ENCODE peak calls at places on chromosomes 13 and 19, in ten cellular contexts. One of them, this sample, is unnamed.

GRCh38 chr13:41159174-41159573 is 26.6 kb upstream of the KBTBD6 start:
- DNase-seq in head of caudate nucleus: no peak
- DNase-seq in activated T-helper 2 cell treated with anti-CD3 and anti-CD28 coated beads, Interferon-gamma antibody, Interleukin-2, Interleukin-4, amounts not matched to agents 10 μg/mL and 5 μg/mL and 100 μg/mL, durations not matched to agents 14 hours and 24 hours and 36 hours: no peak
- DNase-seq in CD4-positive, alpha-beta memory T cell: no peak
- DNase-seq in breast epithelium: no peak
- DNase-seq in right lobe of liver: no peak
- DNase-seq in cardiac muscle cell: no peak
- DNase-seq in T-cell: no peak
- DNase-seq in germinal center: no peak
- DNase-seq in psoas muscle: no peak
- DNase-seq in this sample: no peak

GRCh38 chr19:37979547-37980082 is 72.6 kb downstream of the SIPA1L3 start:
- DNase-seq in head of caudate nucleus: no peak
- DNase-seq in right lobe of liver: no peak
- DNase-seq in cardiac muscle cell: no peak
- DNase-seq in psoas muscle: no peak
- DNase-seq in germinal center: no peak
- DNase-seq in T-cell: no peak
- DNase-seq in activated T-helper 2 cell treated with anti-CD3 and anti-CD28 coated beads, Interferon-gamma antibody, Interleukin-2, Interleukin-4, amounts not matched to agents 10 μg/mL and 5 μg/mL and 100 μg/mL, durations not matched to agents 14 hours and 24 hours and 36 hours: no peak
- DNase-seq in breast epithelium: peak; percentile 76
- DNase-seq in CD4-positive, alpha-beta memory T cell: no peak
- DNase-seq in this sample: peak; percentile 51

GRCh38 chr19:14383556-14383897 is 2.3 kb downstream of the ADGRE5 start:
- DNase-seq in germinal center: no peak
- DNase-seq in T-cell: no peak
- DNase-seq in head of caudate nucleus: no peak
- DNase-seq in cardiac muscle cell: peak; percentile 55
- DNase-seq in right lobe of liver: no peak
- DNase-seq in psoas muscle: no peak
- DNase-seq in breast epithelium: no peak
- DNase-seq in activated T-helper 2 cell treated with anti-CD3 and anti-CD28 coated beads, Interferon-gamma antibody, Interleukin-2, Interleukin-4, amounts not matched to agents 10 μg/mL and 5 μg/mL and 100 μg/mL, durations not matched to agents 14 hours and 24 hours and 36 hours: no peak
- DNase-seq in CD4-positive, alpha-beta memory T cell: peak; percentile 60
- DNase-seq in this sample: no peak

GRCh38 chr19:12800873-12801465 is 631 bp downstream of the PRDX2 start:
- DNase-seq in germinal center: no peak
- DNase-seq in CD4-positive, alpha-beta memory T cell: no peak
- DNase-seq in right lobe of liver: peak; percentile 58
- DNase-seq in psoas muscle: peak; percentile 48
- DNase-seq in breast epithelium: no peak
- DNase-seq in T-cell: no peak
- DNase-seq in head of caudate nucleus: peak; percentile 40
- DNase-seq in activated T-helper 2 cell treated with anti-CD3 and anti-CD28 coated beads, Interferon-gamma antibody, Interleukin-2, Interleukin-4, amounts not matched to agents 10 μg/mL and 5 μg/mL and 100 μg/mL, durations not matched to agents 14 hours and 24 hours and 36 hours: no peak
- DNase-seq in cardiac muscle cell: no peak
- DNase-seq in this sample: no peak

GRCh38 chr19:2237869-2238153 is 1.2 kb downstream of the SF3A2 start:
- DNase-seq in cardiac muscle cell: no peak
- DNase-seq in CD4-positive, alpha-beta memory T cell: no peak
- DNase-seq in activated T-helper 2 cell treated with anti-CD3 and anti-CD28 coated beads, Interferon-gamma antibody, Interleukin-2, Interleukin-4, amounts not matched to agents 10 μg/mL and 5 μg/mL and 100 μg/mL, durations not matched to agents 14 hours and 24 hours and 36 hours: no peak
- DNase-seq in breast epithelium: no peak
- DNase-seq in germinal center: no peak
- DNase-seq in head of caudate nucleus: no peak
- DNase-seq in psoas muscle: no peak
- DNase-seq in T-cell: no peak
- DNase-seq in right lobe of liver: no peak
- DNase-seq in this sample: no peak

GRCh38 chr19:19095691-19096090 is 31.9 kb downstream of the SLC25A42 start:
- DNase-seq in right lobe of liver: no peak
- DNase-seq in germinal center: no peak
- DNase-seq in T-cell: no peak
- DNase-seq in psoas muscle: no peak
- DNase-seq in breast epithelium: no peak
- DNase-seq in head of caudate nucleus: no peak
- DNase-seq in cardiac muscle cell: no peak
- DNase-seq in activated T-helper 2 cell treated with anti-CD3 and anti-CD28 coated beads, Interferon-gamma antibody, Interleukin-2, Interleukin-4, amounts not matched to agents 10 μg/mL and 5 μg/mL and 100 μg/mL, durations not matched to agents 14 hours and 24 hours and 36 hours: no peak
- DNase-seq in CD4-positive, alpha-beta memory T cell: no peak
- DNase-seq in this sample: no peak

GRCh38 chr13:76425930-76426329 is 460.3 kb downstream of the KCTD12 start:
- DNase-seq in head of caudate nucleus: no peak
- DNase-seq in right lobe of liver: no peak
- DNase-seq in activated T-helper 2 cell treated with anti-CD3 and anti-CD28 coated beads, Interferon-gamma antibody, Interleukin-2, Interleukin-4, amounts not matched to agents 10 μg/mL and 5 μg/mL and 100 μg/mL, durations not matched to agents 14 hours and 24 hours and 36 hours: no peak
- DNase-seq in cardiac muscle cell: peak; percentile 80
- DNase-seq in CD4-positive, alpha-beta memory T cell: no peak
- DNase-seq in psoas muscle: no peak
- DNase-seq in T-cell: no peak
- DNase-seq in germinal center: no peak
- DNase-seq in breast epithelium: no peak
- DNase-seq in this sample: no peak

GRCh38 chr19:56837892-56838679 is 2.4 kb downstream of the PEG3 start:
- DNase-seq in breast epithelium: peak; percentile 67
- DNase-seq in activated T-helper 2 cell treated with anti-CD3 and anti-CD28 coated beads, Interferon-gamma antibody, Interleukin-2, Interleukin-4, amounts not matched to agents 10 μg/mL and 5 μg/mL and 100 μg/mL, durations not matched to agents 14 hours and 24 hours and 36 hours: no peak
- DNase-seq in head of caudate nucleus: peak; percentile 70
- DNase-seq in right lobe of liver: peak; percentile 91
- DNase-seq in CD4-positive, alpha-beta memory T cell: no peak
- DNase-seq in T-cell: no peak
- DNase-seq in psoas muscle: peak; percentile 73
- DNase-seq in cardiac muscle cell: peak; percentile 83
- DNase-seq in germinal center: no peak
- DNase-seq in this sample: no peak

GRCh38 chr19:2775556-2776430 is 7.3 kb downstream of the SGTA start:
- DNase-seq in germinal center: no peak
- DNase-seq in activated T-helper 2 cell treated with anti-CD3 and anti-CD28 coated beads, Interferon-gamma antibody, Interleukin-2, Interleukin-4, amounts not matched to agents 10 μg/mL and 5 μg/mL and 100 μg/mL, durations not matched to agents 14 hours and 24 hours and 36 hours: peak; percentile 67
- DNase-seq in breast epithelium: peak; percentile 59
- DNase-seq in cardiac muscle cell: peak; percentile 54
- DNase-seq in CD4-positive, alpha-beta memory T cell: peak; percentile 82
- DNase-seq in right lobe of liver: peak; percentile 93
- DNase-seq in head of caudate nucleus: peak; percentile 30
- DNase-seq in psoas muscle: peak; percentile 66
- DNase-seq in T-cell: peak; percentile 67
- DNase-seq in this sample: no peak

GRCh38 chr19:33441828-33442227 is 68.3 kb downstream of the CEBPG start:
- DNase-seq in breast epithelium: no peak
- DNase-seq in right lobe of liver: peak; percentile 61
- DNase-seq in psoas muscle: no peak
- DNase-seq in T-cell: no peak
- DNase-seq in cardiac muscle cell: no peak
- DNase-seq in CD4-positive, alpha-beta memory T cell: no peak
- DNase-seq in head of caudate nucleus: no peak
- DNase-seq in activated T-helper 2 cell treated with anti-CD3 and anti-CD28 coated beads, Interferon-gamma antibody, Interleukin-2, Interleukin-4, amounts not matched to agents 10 μg/mL and 5 μg/mL and 100 μg/mL, durations not matched to agents 14 hours and 24 hours and 36 hours: no peak
- DNase-seq in germinal center: no peak
- DNase-seq in this sample: no peak

GRCh38 chr13:59547950-59548349 is 615.8 kb downstream of the DIAPH3 start:
- DNase-seq in breast epithelium: no peak
- DNase-seq in cardiac muscle cell: no peak
- DNase-seq in T-cell: no peak
- DNase-seq in CD4-positive, alpha-beta memory T cell: no peak
- DNase-seq in right lobe of liver: no peak
- DNase-seq in germinal center: no peak
- DNase-seq in activated T-helper 2 cell treated with anti-CD3 and anti-CD28 coated beads, Interferon-gamma antibody, Interleukin-2, Interleukin-4, amounts not matched to agents 10 μg/mL and 5 μg/mL and 100 μg/mL, durations not matched to agents 14 hours and 24 hours and 36 hours: no peak
- DNase-seq in psoas muscle: no peak
- DNase-seq in head of caudate nucleus: no peak
- DNase-seq in this sample: no peak

GRCh38 chr19:50016225-50016807 is 8.9 kb downstream of the VRK3 start:
- DNase-seq in germinal center: no peak
- DNase-seq in CD4-positive, alpha-beta memory T cell: no peak
- DNase-seq in cardiac muscle cell: no peak
- DNase-seq in activated T-helper 2 cell treated with anti-CD3 and anti-CD28 coated beads, Interferon-gamma antibody, Interleukin-2, Interleukin-4, amounts not matched to agents 10 μg/mL and 5 μg/mL and 100 μg/mL, durations not matched to agents 14 hours and 24 hours and 36 hours: no peak
- DNase-seq in breast epithelium: no peak
- DNase-seq in right lobe of liver: no peak
- DNase-seq in T-cell: no peak
- DNase-seq in psoas muscle: no peak
- DNase-seq in head of caudate nucleus: no peak
- DNase-seq in this sample: no peak

GRCh38 chr13:91153372-91153771 is 194.1 kb upstream of the MIR17HG start:
- DNase-seq in germinal center: no peak
- DNase-seq in T-cell: no peak
- DNase-seq in breast epithelium: no peak
- DNase-seq in right lobe of liver: no peak
- DNase-seq in activated T-helper 2 cell treated with anti-CD3 and anti-CD28 coated beads, Interferon-gamma antibody, Interleukin-2, Interleukin-4, amounts not matched to agents 10 μg/mL and 5 μg/mL and 100 μg/mL, durations not matched to agents 14 hours and 24 hours and 36 hours: no peak
- DNase-seq in head of caudate nucleus: no peak
- DNase-seq in psoas muscle: no peak
- DNase-seq in cardiac muscle cell: no peak
- DNase-seq in CD4-positive, alpha-beta memory T cell: no peak
- DNase-seq in this sample: no peak

GRCh38 chr19:30148039-30148438 is 206.0 kb downstream of the URI1 start:
- DNase-seq in breast epithelium: no peak
- DNase-seq in psoas muscle: no peak
- DNase-seq in head of caudate nucleus: no peak
- DNase-seq in germinal center: no peak
- DNase-seq in cardiac muscle cell: no peak
- DNase-seq in right lobe of liver: no peak
- DNase-seq in CD4-positive, alpha-beta memory T cell: no peak
- DNase-seq in activated T-helper 2 cell treated with anti-CD3 and anti-CD28 coated beads, Interferon-gamma antibody, Interleukin-2, Interleukin-4, amounts not matched to agents 10 μg/mL and 5 μg/mL and 100 μg/mL, durations not matched to agents 14 hours and 24 hours and 36 hours: no peak
- DNase-seq in T-cell: no peak
- DNase-seq in this sample: peak; percentile 74

GRCh38 chr19:50658438-50659317 is 9.4 kb downstream of the C19orf81 start:
- DNase-seq in cardiac muscle cell: peak; percentile 91
- DNase-seq in CD4-positive, alpha-beta memory T cell: no peak
- DNase-seq in right lobe of liver: no peak
- DNase-seq in head of caudate nucleus: peak; percentile 85
- DNase-seq in breast epithelium: peak; percentile 56
- DNase-seq in germinal center: peak; percentile 98
- DNase-seq in activated T-helper 2 cell treated with anti-CD3 and anti-CD28 coated beads, Interferon-gamma antibody, Interleukin-2, Interleukin-4, amounts not matched to agents 10 μg/mL and 5 μg/mL and 100 μg/mL, durations not matched to agents 14 hours and 24 hours and 36 hours: peak; percentile 65
- DNase-seq in T-cell: peak; percentile 34
- DNase-seq in psoas muscle: peak; percentile 49
- DNase-seq in this sample: no peak

GRCh38 chr19:53865523-53865917 is 2.2 kb upstream of the MYADM start:
- DNase-seq in T-cell: no peak
- DNase-seq in psoas muscle: no peak
- DNase-seq in breast epithelium: no peak
- DNase-seq in right lobe of liver: no peak
- DNase-seq in activated T-helper 2 cell treated with anti-CD3 and anti-CD28 coated beads, Interferon-gamma antibody, Interleukin-2, Interleukin-4, amounts not matched to agents 10 μg/mL and 5 μg/mL and 100 μg/mL, durations not matched to agents 14 hours and 24 hours and 36 hours: no peak
- DNase-seq in CD4-positive, alpha-beta memory T cell: no peak
- DNase-seq in germinal center: no peak
- DNase-seq in cardiac muscle cell: no peak
- DNase-seq in head of caudate nucleus: no peak
- DNase-seq in this sample: no peak

GRCh38 chr13:41709511-41709910 is 251.4 kb downstream of the VWA8 start:
- DNase-seq in germinal center: no peak
- DNase-seq in right lobe of liver: no peak
- DNase-seq in cardiac muscle cell: peak; percentile 13
- DNase-seq in activated T-helper 2 cell treated with anti-CD3 and anti-CD28 coated beads, Interferon-gamma antibody, Interleukin-2, Interleukin-4, amounts not matched to agents 10 μg/mL and 5 μg/mL and 100 μg/mL, durations not matched to agents 14 hours and 24 hours and 36 hours: no peak
- DNase-seq in breast epithelium: no peak
- DNase-seq in head of caudate nucleus: no peak
- DNase-seq in T-cell: no peak
- DNase-seq in psoas muscle: no peak
- DNase-seq in CD4-positive, alpha-beta memory T cell: no peak
- DNase-seq in this sample: no peak

GRCh38 chr19:4403005-4403761 is 743 bp downstream of the CHAF1A start:
- DNase-seq in head of caudate nucleus: no peak
- DNase-seq in T-cell: no peak
- DNase-seq in cardiac muscle cell: no peak
- DNase-seq in breast epithelium: no peak
- DNase-seq in right lobe of liver: no peak
- DNase-seq in CD4-positive, alpha-beta memory T cell: no peak
- DNase-seq in germinal center: peak; percentile 24
- DNase-seq in psoas muscle: no peak
- DNase-seq in activated T-helper 2 cell treated with anti-CD3 and anti-CD28 coated beads, Interferon-gamma antibody, Interleukin-2, Interleukin-4, amounts not matched to agents 10 μg/mL and 5 μg/mL and 100 μg/mL, durations not matched to agents 14 hours and 24 hours and 36 hours: no peak
- DNase-seq in this sample: no peak

GRCh38 chr19:3692141-3693029 is 7.9 kb downstream of the PIP5K1C start:
- DNase-seq in psoas muscle: no peak
- DNase-seq in CD4-positive, alpha-beta memory T cell: peak; percentile 56
- DNase-seq in activated T-helper 2 cell treated with anti-CD3 and anti-CD28 coated beads, Interferon-gamma antibody, Interleukin-2, Interleukin-4, amounts not matched to agents 10 μg/mL and 5 μg/mL and 100 μg/mL, durations not matched to agents 14 hours and 24 hours and 36 hours: no peak
- DNase-seq in right lobe of liver: no peak
- DNase-seq in germinal center: peak; percentile 62
- DNase-seq in head of caudate nucleus: no peak
- DNase-seq in breast epithelium: no peak
- DNase-seq in T-cell: peak; percentile 33
- DNase-seq in cardiac muscle cell: no peak
- DNase-seq in this sample: no peak

GRCh38 chr13:54845351-54845965 is 1816.8 kb downstream of the OLFM4 start:
- DNase-seq in T-cell: no peak
- DNase-seq in germinal center: no peak
- DNase-seq in psoas muscle: no peak
- DNase-seq in right lobe of liver: no peak
- DNase-seq in activated T-helper 2 cell treated with anti-CD3 and anti-CD28 coated beads, Interferon-gamma antibody, Interleukin-2, Interleukin-4, amounts not matched to agents 10 μg/mL and 5 μg/mL and 100 μg/mL, durations not matched to agents 14 hours and 24 hours and 36 hours: no peak
- DNase-seq in CD4-positive, alpha-beta memory T cell: no peak
- DNase-seq in head of caudate nucleus: no peak
- DNase-seq in cardiac muscle cell: no peak
- DNase-seq in breast epithelium: no peak
- DNase-seq in this sample: no peak

GRCh38 chr13:32731576-32731975 is 145.3 kb downstream of the PDS5B start:
- DNase-seq in germinal center: no peak
- DNase-seq in T-cell: no peak
- DNase-seq in psoas muscle: no peak
- DNase-seq in head of caudate nucleus: no peak
- DNase-seq in CD4-positive, alpha-beta memory T cell: peak; percentile 39
- DNase-seq in cardiac muscle cell: peak; percentile 23
- DNase-seq in breast epithelium: no peak
- DNase-seq in activated T-helper 2 cell treated with anti-CD3 and anti-CD28 coated beads, Interferon-gamma antibody, Interleukin-2, Interleukin-4, amounts not matched to agents 10 μg/mL and 5 μg/mL and 100 μg/mL, durations not matched to agents 14 hours and 24 hours and 36 hours: no peak
- DNase-seq in right lobe of liver: no peak
- DNase-seq in this sample: no peak

GRCh38 chr13:113916330-113916815 is 52.5 kb upstream of the GAS6 start:
- DNase-seq in T-cell: no peak
- DNase-seq in head of caudate nucleus: no peak
- DNase-seq in germinal center: no peak
- DNase-seq in psoas muscle: no peak
- DNase-seq in right lobe of liver: no peak
- DNase-seq in cardiac muscle cell: peak; percentile 38
- DNase-seq in breast epithelium: peak; percentile 16
- DNase-seq in activated T-helper 2 cell treated with anti-CD3 and anti-CD28 coated beads, Interferon-gamma antibody, Interleukin-2, Interleukin-4, amounts not matched to agents 10 μg/mL and 5 μg/mL and 100 μg/mL, durations not matched to agents 14 hours and 24 hours and 36 hours: peak; percentile 2
- DNase-seq in CD4-positive, alpha-beta memory T cell: no peak
- DNase-seq in this sample: no peak

GRCh38 chr19:1917926-1918325 is 12.7 kb downstream of the ADAT3 start:
- DNase-seq in psoas muscle: no peak
- DNase-seq in right lobe of liver: no peak
- DNase-seq in cardiac muscle cell: no peak
- DNase-seq in activated T-helper 2 cell treated with anti-CD3 and anti-CD28 coated beads, Interferon-gamma antibody, Interleukin-2, Interleukin-4, amounts not matched to agents 10 μg/mL and 5 μg/mL and 100 μg/mL, durations not matched to agents 14 hours and 24 hours and 36 hours: no peak
- DNase-seq in breast epithelium: no peak
- DNase-seq in CD4-positive, alpha-beta memory T cell: no peak
- DNase-seq in T-cell: no peak
- DNase-seq in germinal center: no peak
- DNase-seq in head of caudate nucleus: no peak
- DNase-seq in this sample: no peak

GRCh38 chr13:29684441-29684840 is 89.0 kb upstream of the SLC7A1 start:
- DNase-seq in CD4-positive, alpha-beta memory T cell: no peak
- DNase-seq in cardiac muscle cell: no peak
- DNase-seq in right lobe of liver: no peak
- DNase-seq in psoas muscle: no peak
- DNase-seq in germinal center: no peak
- DNase-seq in head of caudate nucleus: no peak
- DNase-seq in breast epithelium: no peak
- DNase-seq in activated T-helper 2 cell treated with anti-CD3 and anti-CD28 coated beads, Interferon-gamma antibody, Interleukin-2, Interleukin-4, amounts not matched to agents 10 μg/mL and 5 μg/mL and 100 μg/mL, durations not matched to agents 14 hours and 24 hours and 36 hours: no peak
- DNase-seq in T-cell: no peak
- DNase-seq in this sample: no peak

GRCh38 chr13:23928985-23929384 is 31.7 kb upstream of the C1QTNF9B start:
- DNase-seq in breast epithelium: no peak
- DNase-seq in right lobe of liver: no peak
- DNase-seq in T-cell: no peak
- DNase-seq in CD4-positive, alpha-beta memory T cell: no peak
- DNase-seq in germinal center: no peak
- DNase-seq in head of caudate nucleus: no peak
- DNase-seq in psoas muscle: no peak
- DNase-seq in activated T-helper 2 cell treated with anti-CD3 and anti-CD28 coated beads, Interferon-gamma antibody, Interleukin-2, Interleukin-4, amounts not matched to agents 10 μg/mL and 5 μg/mL and 100 μg/mL, durations not matched to agents 14 hours and 24 hours and 36 hours: no peak
- DNase-seq in cardiac muscle cell: peak; percentile 70
- DNase-seq in this sample: no peak

GRCh38 chr19:16509141-16510061 is 13.2 kb downstream of the C19orf44 start:
- DNase-seq in cardiac muscle cell: peak; percentile 77
- DNase-seq in T-cell: no peak
- DNase-seq in activated T-helper 2 cell treated with anti-CD3 and anti-CD28 coated beads, Interferon-gamma antibody, Interleukin-2, Interleukin-4, amounts not matched to agents 10 μg/mL and 5 μg/mL and 100 μg/mL, durations not matched to agents 14 hours and 24 hours and 36 hours: no peak
- DNase-seq in germinal center: no peak
- DNase-seq in head of caudate nucleus: peak; percentile 43
- DNase-seq in right lobe of liver: no peak
- DNase-seq in breast epithelium: peak; percentile 90
- DNase-seq in psoas muscle: no peak
- DNase-seq in CD4-positive, alpha-beta memory T cell: no peak
- DNase-seq in this sample: no peak

GRCh38 chr13:26075498-26075897 is 23.7 kb upstream of the SHISA2 start:
- DNase-seq in head of caudate nucleus: no peak
- DNase-seq in psoas muscle: no peak
- DNase-seq in activated T-helper 2 cell treated with anti-CD3 and anti-CD28 coated beads, Interferon-gamma antibody, Interleukin-2, Interleukin-4, amounts not matched to agents 10 μg/mL and 5 μg/mL and 100 μg/mL, durations not matched to agents 14 hours and 24 hours and 36 hours: no peak
- DNase-seq in T-cell: no peak
- DNase-seq in right lobe of liver: no peak
- DNase-seq in cardiac muscle cell: no peak
- DNase-seq in breast epithelium: no peak
- DNase-seq in germinal center: no peak
- DNase-seq in CD4-positive, alpha-beta memory T cell: no peak
- DNase-seq in this sample: no peak